ENCODE peak calls at places on chromosomes 13 and 19, in five cellular contexts. One of them, this sample, is unnamed.
A peak's percentile ranks its signal among the peaks of the same experiment; 100 is the strongest.

GRCh38 chr19:1811942-1812425 is at the start of gene ATP8B3:
- DNase-seq in breast epithelium: no peak
- DNase-seq in left cardiac atrium: no peak
- DNase-seq in stimulated activated naive CD8-positive, alpha-beta T cell treated with anti-CD3 and anti-CD28 coated beads, Interleukin-15, amount 100 ng/mL, for 72 hours: peak; percentile 72
- DNase-seq in stimulated activated CD4-positive, alpha-beta T cell treated with anti-CD3 and anti-CD28 coated beads, Interleukin-4, amount 100 ng/mL, for 24 hours: no peak
- DNase-seq in this sample: no peak

GRCh38 chr13:33940898-33941297 is 122.9 kb downstream of the RFC3 start:
- DNase-seq in breast epithelium: no peak
- DNase-seq in left cardiac atrium: no peak
- DNase-seq in stimulated activated naive CD8-positive, alpha-beta T cell treated with anti-CD3 and anti-CD28 coated beads, Interleukin-15, amount 100 ng/mL, for 72 hours: no peak
- DNase-seq in stimulated activated CD4-positive, alpha-beta T cell treated with anti-CD3 and anti-CD28 coated beads, Interleukin-4, amount 100 ng/mL, for 24 hours: no peak
- DNase-seq in this sample: no peak

GRCh38 chr13:80239571-80240255 is 101.2 kb downstream of the SPRY2 start:
- DNase-seq in breast epithelium: no peak
- DNase-seq in left cardiac atrium: no peak
- DNase-seq in stimulated activated naive CD8-positive, alpha-beta T cell treated with anti-CD3 and anti-CD28 coated beads, Interleukin-15, amount 100 ng/mL, for 72 hours: no peak
- DNase-seq in stimulated activated CD4-positive, alpha-beta T cell treated with anti-CD3 and anti-CD28 coated beads, Interleukin-4, amount 100 ng/mL, for 24 hours: no peak
- DNase-seq in this sample: no peak

GRCh38 chr19:41546386-41546789 is 29.6 kb upstream of the CEACAM21 start:
- DNase-seq in breast epithelium: no peak
- DNase-seq in left cardiac atrium: no peak
- DNase-seq in stimulated activated naive CD8-positive, alpha-beta T cell treated with anti-CD3 and anti-CD28 coated beads, Interleukin-15, amount 100 ng/mL, for 72 hours: no peak
- DNase-seq in stimulated activated CD4-positive, alpha-beta T cell treated with anti-CD3 and anti-CD28 coated beads, Interleukin-4, amount 100 ng/mL, for 24 hours: peak; percentile 43
- DNase-seq in this sample: no peak

GRCh38 chr19:5250127-5250659 is 90.4 kb downstream of the PTPRS start:
- DNase-seq in breast epithelium: no peak
- DNase-seq in left cardiac atrium: peak; percentile 63
- DNase-seq in stimulated activated naive CD8-positive, alpha-beta T cell treated with anti-CD3 and anti-CD28 coated beads, Interleukin-15, amount 100 ng/mL, for 72 hours: no peak
- DNase-seq in stimulated activated CD4-positive, alpha-beta T cell treated with anti-CD3 and anti-CD28 coated beads, Interleukin-4, amount 100 ng/mL, for 24 hours: no peak
- DNase-seq in this sample: no peak

GRCh38 chr19:39492225-39492624 is 6.5 kb upstream of the DLL3 start:
- DNase-seq in breast epithelium: no peak
- DNase-seq in left cardiac atrium: no peak
- DNase-seq in stimulated activated naive CD8-positive, alpha-beta T cell treated with anti-CD3 and anti-CD28 coated beads, Interleukin-15, amount 100 ng/mL, for 72 hours: no peak
- DNase-seq in stimulated activated CD4-positive, alpha-beta T cell treated with anti-CD3 and anti-CD28 coated beads, Interleukin-4, amount 100 ng/mL, for 24 hours: no peak
- DNase-seq in this sample: no peak

GRCh38 chr13:19184176-19184575 is 2.6 kb upstream of the TUBA3C start:
- DNase-seq in breast epithelium: peak; percentile 15
- DNase-seq in left cardiac atrium: no peak
- DNase-seq in stimulated activated naive CD8-positive, alpha-beta T cell treated with anti-CD3 and anti-CD28 coated beads, Interleukin-15, amount 100 ng/mL, for 72 hours: no peak
- DNase-seq in stimulated activated CD4-positive, alpha-beta T cell treated with anti-CD3 and anti-CD28 coated beads, Interleukin-4, amount 100 ng/mL, for 24 hours: no peak
- DNase-seq in this sample: no peak

GRCh38 chr13:92487238-92487637 is 739.4 kb upstream of the GPC6 start:
- DNase-seq in breast epithelium: no peak
- DNase-seq in left cardiac atrium: no peak
- DNase-seq in stimulated activated naive CD8-positive, alpha-beta T cell treated with anti-CD3 and anti-CD28 coated beads, Interleukin-15, amount 100 ng/mL, for 72 hours: no peak
- DNase-seq in stimulated activated CD4-positive, alpha-beta T cell treated with anti-CD3 and anti-CD28 coated beads, Interleukin-4, amount 100 ng/mL, for 24 hours: no peak
- DNase-seq in this sample: no peak

GRCh38 chr13:49936943-49937273 is 768 bp upstream of the SPRYD7 start:
- DNase-seq in breast epithelium: no peak
- DNase-seq in left cardiac atrium: no peak
- DNase-seq in stimulated activated naive CD8-positive, alpha-beta T cell treated with anti-CD3 and anti-CD28 coated beads, Interleukin-15, amount 100 ng/mL, for 72 hours: no peak
- DNase-seq in stimulated activated CD4-positive, alpha-beta T cell treated with anti-CD3 and anti-CD28 coated beads, Interleukin-4, amount 100 ng/mL, for 24 hours: no peak
- DNase-seq in this sample: no peak